ENCODE peak calls at places on chromosomes 11 and 22, in four cellular contexts. One of them, this sample, is unnamed.
A peak's percentile ranks its signal among the peaks of the same experiment; 100 is the strongest.

GRCh38 chr22:47631571-47632102 is 869.2 kb downstream of the TBC1D22A start:
- DNase-seq in K562: peak; percentile 75
- DNase-seq in HL-60: no peak
- DNase-seq in GM12878: no peak
- DNase-seq in this sample: no peak

GRCh38 chr11:129703846-129704245 is 111.8 kb upstream of the TMEM45B start:
- DNase-seq in K562: peak; percentile 4
- DNase-seq in HL-60: no peak
- DNase-seq in GM12878: no peak
- DNase-seq in this sample: no peak

GRCh38 chr11:1005913-1006312 is 30.6 kb downstream of the MUC6 start:
- DNase-seq in K562: no peak
- DNase-seq in HL-60: no peak
- DNase-seq in GM12878: no peak
- DNase-seq in this sample: no peak

GRCh38 chr11:10908215-10908990 is 50.5 kb upstream of the ZBED5 start:
- DNase-seq in K562: no peak
- DNase-seq in HL-60: no peak
- DNase-seq in GM12878: no peak
- DNase-seq in this sample: no peak

GRCh38 chr11:64713031-64713780 is 9.8 kb downstream of the NRXN2 start:
- DNase-seq in K562: peak; percentile 27
- DNase-seq in HL-60: no peak
- DNase-seq in GM12878: no peak
- DNase-seq in this sample: no peak

GRCh38 chr22:50530280-50530856 is 556 bp upstream of the TYMP start:
- DNase-seq in K562: no peak
- DNase-seq in HL-60: peak; percentile 87
- DNase-seq in GM12878: no peak
- DNase-seq in this sample: peak; percentile 59

GRCh38 chr11:43830928-43831440 is 49.6 kb upstream of the ALKBH3 start:
- DNase-seq in K562: no peak
- DNase-seq in HL-60: no peak
- DNase-seq in GM12878: no peak
- DNase-seq in this sample: no peak

GRCh38 chr11:111414267-111414931 is 35.3 kb upstream of the POU2AF1 start:
- DNase-seq in K562: no peak
- DNase-seq in HL-60: no peak
- DNase-seq in GM12878: peak; percentile 95
- DNase-seq in this sample: no peak

GRCh38 chr11:74686792-74687191 is 44.4 kb downstream of the CHRDL2 start:
- DNase-seq in K562: no peak
- DNase-seq in HL-60: no peak
- DNase-seq in GM12878: no peak
- DNase-seq in this sample: no peak

GRCh38 chr11:68317147-68317785 is 4.9 kb downstream of the LRP5 start:
- DNase-seq in K562: no peak
- DNase-seq in HL-60: no peak
- DNase-seq in GM12878: no peak
- DNase-seq in this sample: no peak

GRCh38 chr11:33719587-33719986 is 16.6 kb downstream of the CD59 start:
- DNase-seq in K562: no peak
- DNase-seq in HL-60: no peak
- DNase-seq in GM12878: no peak
- DNase-seq in this sample: no peak

GRCh38 chr11:124817036-124817435 is 16.8 kb upstream of the MSANTD2 start:
- DNase-seq in K562: no peak
- DNase-seq in HL-60: no peak
- DNase-seq in GM12878: no peak
- DNase-seq in this sample: no peak

GRCh38 chr11:125020342-125020741 is 42.8 kb upstream of the SLC37A2 start:
- DNase-seq in K562: no peak
- DNase-seq in HL-60: no peak
- DNase-seq in GM12878: no peak
- DNase-seq in this sample: no peak

GRCh38 chr22:50530857-50531545 is 1.2 kb upstream of the TYMP start:
- DNase-seq in K562: no peak
- DNase-seq in HL-60: peak; percentile 86
- DNase-seq in GM12878: no peak
- DNase-seq in this sample: peak; percentile 69

DNA sequence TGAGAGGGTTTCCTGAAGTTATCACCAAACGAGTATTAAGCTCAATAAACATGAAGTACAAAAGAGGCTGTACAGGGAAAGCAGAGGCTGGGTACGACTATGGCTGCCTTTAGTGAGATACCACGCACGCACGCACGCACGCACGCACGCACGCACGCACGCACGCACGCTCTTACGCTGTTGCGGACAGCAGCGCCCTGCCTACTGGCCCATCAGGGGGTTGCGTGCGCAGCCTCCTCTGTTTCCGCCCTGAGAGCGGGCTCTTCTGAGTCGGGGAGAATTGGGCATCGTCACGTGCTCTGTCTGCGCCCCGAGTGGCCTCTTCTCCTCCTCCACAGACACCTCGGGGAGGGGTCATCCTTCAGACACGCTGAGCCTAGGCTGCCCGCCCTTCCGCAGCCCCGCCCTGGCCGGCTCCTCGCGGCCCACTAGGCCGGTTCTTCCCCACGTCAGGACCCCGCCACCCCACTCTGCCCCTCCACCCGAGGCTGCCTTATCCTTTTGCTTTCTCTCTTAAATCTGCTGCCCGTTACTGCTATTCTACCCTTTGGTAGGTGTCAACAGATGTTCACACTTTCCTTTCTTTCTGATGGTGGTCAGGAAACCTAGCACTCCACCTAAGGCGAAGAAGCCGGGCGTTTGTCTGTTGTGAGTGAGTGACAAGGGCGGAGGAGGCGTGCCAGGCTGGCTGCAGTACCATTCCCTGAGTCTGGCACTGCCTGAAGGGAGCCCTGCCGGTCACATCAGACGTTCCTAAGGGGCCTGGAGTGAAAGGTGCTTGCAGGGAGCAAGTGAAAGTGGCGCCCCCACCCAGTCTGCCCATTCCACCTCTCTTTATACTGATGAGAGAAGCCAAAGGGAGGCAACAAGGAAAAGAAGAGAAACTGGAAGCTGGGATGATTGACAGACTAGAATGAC is 300.4 kb upstream of the B3GAT1 start:
- DNase-seq in K562: peak; percentile 57
- DNase-seq in HL-60: no peak
- DNase-seq in GM12878: no peak
- DNase-seq in this sample: no peak
- TF ChIP-seq SPI1 in K562: no peak
- TF ChIP-seq SPI1 in HL-60: no peak
- TF ChIP-seq SPI1 in GM12878: no peak
- TF ChIP-seq SPI1 in this sample: no peak

DNA sequence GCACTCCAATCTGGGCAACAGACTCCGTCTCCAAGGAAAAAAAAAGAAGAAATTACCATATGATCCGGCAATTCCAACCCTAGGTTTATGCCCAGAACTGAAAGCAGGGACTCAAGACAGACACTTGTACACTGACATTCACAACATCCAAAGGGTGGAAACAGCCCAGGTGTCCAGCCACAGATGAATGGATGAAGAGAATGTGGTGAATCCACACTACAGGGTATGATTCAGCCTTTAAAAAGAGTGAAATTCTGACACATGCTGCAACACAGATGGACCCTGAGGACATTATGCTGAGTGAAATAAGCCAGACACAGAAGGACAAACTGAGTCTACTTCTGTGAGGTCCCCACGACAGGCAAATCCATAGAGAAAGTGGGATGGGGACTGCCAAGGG is 43.9 kb downstream of the SGSM3 start:
- DNase-seq in K562: no peak
- DNase-seq in HL-60: no peak
- DNase-seq in GM12878: no peak
- DNase-seq in this sample: no peak
- TF ChIP-seq SPI1 in K562: no peak
- TF ChIP-seq SPI1 in HL-60: no peak
- TF ChIP-seq SPI1 in GM12878: no peak
- TF ChIP-seq SPI1 in this sample: no peak

GRCh38 chr11:72227316-72228228 is 3.0 kb downstream of the INPPL1 start:
- DNase-seq in K562: no peak
- DNase-seq in HL-60: no peak
- DNase-seq in GM12878: no peak
- DNase-seq in this sample: no peak

GRCh38 chr11:72229336-72229924 is 4.9 kb downstream of the INPPL1 start:
- DNase-seq in K562: no peak
- DNase-seq in HL-60: no peak
- DNase-seq in GM12878: no peak
- DNase-seq in this sample: no peak

GRCh38 chr11:72226701-72227100 is 2.1 kb downstream of the INPPL1 start:
- DNase-seq in K562: no peak
- DNase-seq in HL-60: no peak
- DNase-seq in GM12878: no peak
- DNase-seq in this sample: no peak

GRCh38 chr11:72228844-72229231 is 4.3 kb downstream of the INPPL1 start:
- DNase-seq in K562: no peak
- DNase-seq in HL-60: no peak
- DNase-seq in GM12878: no peak
- DNase-seq in this sample: no peak

GRCh38 chr11:72228229-72228843 is 3.8 kb downstream of the INPPL1 start:
- DNase-seq in K562: no peak
- DNase-seq in HL-60: no peak
- DNase-seq in GM12878: no peak
- DNase-seq in this sample: no peak
- TF ChIP-seq SPI1 in K562: no peak
- TF ChIP-seq SPI1 in HL-60: no peak
- TF ChIP-seq SPI1 in GM12878: no peak
- TF ChIP-seq SPI1 in this sample: no peak

DNA sequence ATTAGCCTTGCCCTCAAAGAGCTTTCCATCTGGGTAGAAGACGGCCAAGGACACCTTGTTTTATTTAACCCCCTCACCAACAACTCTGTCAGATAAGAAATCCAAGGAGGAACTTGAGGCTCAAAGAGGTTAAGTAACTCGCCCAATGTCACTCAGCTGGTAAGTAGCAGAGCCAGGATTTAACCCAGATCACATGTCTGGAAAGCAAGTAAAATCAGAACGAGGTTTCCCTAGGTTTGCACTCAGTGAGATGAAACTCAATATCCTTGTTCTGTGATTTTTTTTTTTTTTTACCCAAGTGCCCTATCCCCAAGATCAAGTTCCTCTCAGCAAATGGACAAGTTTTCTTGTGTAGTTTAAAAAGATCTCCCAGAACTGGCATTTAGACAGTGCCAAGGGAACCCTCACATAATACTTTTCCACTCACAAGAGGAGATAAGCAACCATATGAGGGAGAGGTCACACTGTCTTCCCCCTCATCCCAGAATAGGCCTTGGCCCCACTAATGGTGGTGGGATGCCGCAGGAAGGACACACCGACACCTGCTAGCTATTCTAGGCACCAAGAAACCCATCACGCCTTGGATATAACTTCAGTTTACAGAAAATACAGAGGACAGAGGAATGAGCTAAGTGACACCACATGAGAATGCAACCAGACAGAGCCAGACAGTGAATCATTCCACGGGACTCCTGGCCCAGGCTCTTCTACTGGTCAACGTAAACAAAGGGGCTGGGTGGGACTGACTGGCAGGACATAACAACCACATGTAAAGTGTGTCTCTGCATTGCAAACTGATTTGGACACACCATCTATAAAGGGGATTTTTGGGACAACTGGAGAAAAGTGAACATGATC is 8.6 kb upstream of the ARAP1 start:
- DNase-seq in K562: no peak
- DNase-seq in HL-60: no peak
- DNase-seq in GM12878: no peak
- DNase-seq in this sample: no peak
- TF ChIP-seq SPI1 in K562: no peak
- TF ChIP-seq SPI1 in HL-60: no peak
- TF ChIP-seq SPI1 in GM12878: no peak
- TF ChIP-seq SPI1 in this sample: no peak

DNA sequence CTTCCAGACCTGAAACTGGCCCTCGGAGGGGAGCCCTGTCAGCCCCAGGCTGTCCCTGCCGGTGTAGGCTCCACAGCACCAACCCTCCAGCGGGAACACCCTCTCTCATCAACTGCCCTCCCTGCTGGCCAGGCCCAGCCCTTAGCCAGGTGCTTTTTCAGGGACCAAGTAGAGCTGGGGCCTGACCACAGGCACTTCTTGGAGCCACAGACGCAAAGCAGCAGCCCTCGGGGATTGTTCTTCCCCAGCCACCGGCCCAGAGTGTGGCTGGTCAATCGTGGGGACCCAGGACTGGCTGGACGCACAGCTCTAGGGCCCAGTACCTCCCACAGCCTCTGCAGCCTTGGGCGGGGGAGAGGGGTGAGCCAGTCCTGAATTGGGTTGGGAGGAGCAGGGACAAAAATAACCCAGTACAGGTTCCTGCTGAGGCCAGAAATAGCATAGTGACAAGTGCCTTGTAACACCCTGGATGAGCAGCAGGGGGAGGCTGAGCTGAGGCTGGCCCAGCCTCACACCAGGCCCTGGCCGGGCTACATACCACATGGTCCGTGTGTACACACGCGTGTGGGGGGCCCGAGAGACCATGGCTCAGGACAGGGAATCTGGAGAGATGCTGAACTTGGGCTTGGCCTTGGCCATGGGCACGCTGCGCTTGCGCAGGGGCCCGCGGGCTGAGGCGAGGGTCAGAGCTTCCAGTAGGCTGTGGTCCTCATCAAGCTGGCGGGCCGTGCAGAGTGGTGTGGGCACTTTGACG is 2.0 kb downstream of the KCNJ11 start:
- DNase-seq in K562: peak; percentile 69
- DNase-seq in HL-60: peak; percentile 49
- DNase-seq in GM12878: no peak
- DNase-seq in this sample: peak; percentile 49
- TF ChIP-seq SPI1 in K562: no peak
- TF ChIP-seq SPI1 in HL-60: no peak
- TF ChIP-seq SPI1 in GM12878: no peak
- TF ChIP-seq SPI1 in this sample: no peak

GRCh38 chr22:28992565-28993326 is 68.9 kb downstream of the C22orf31 start:
- DNase-seq in K562: no peak
- DNase-seq in HL-60: no peak
- DNase-seq in GM12878: no peak
- DNase-seq in this sample: no peak
- TF ChIP-seq SPI1 in K562: no peak
- TF ChIP-seq SPI1 in HL-60: no peak
- TF ChIP-seq SPI1 in GM12878: no peak
- TF ChIP-seq SPI1 in this sample: no peak

DNA sequence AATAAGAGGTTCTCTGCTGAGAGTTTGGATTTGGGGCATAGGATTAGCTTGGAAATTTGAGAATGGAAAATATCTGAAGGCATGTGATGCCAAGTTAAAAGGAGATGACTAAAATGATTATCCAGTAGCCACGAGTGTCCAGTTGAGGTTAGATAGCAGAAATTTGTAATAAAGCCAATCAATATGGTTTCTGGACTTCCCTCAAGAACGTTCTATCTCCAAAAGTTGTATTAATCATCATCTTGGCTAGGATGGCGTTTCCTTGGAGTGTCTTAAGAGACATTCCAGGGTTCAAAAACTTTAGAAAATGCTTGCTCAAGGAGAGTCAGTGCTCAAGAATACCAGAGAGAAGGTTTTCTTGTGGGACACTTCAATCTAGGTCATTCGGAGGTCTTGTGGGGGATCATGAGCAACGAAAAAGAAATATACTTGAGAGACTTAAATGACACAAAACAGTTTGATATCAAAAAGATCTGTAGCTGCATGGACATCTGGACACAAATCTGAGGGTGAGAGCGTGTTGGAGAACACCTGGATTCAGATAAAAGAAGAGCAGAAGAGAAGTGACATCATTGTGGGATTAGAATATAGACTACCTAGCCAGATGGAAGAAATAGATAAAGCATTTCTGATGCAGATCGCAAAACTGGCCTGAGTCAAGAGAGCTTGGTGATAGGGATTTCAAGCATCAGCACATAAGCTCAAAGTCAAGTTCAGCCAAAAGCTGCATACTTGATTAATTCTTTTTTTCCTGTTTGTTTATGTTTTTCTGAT is 97.7 kb downstream of the ARFGAP2 start:
- DNase-seq in K562: no peak
- DNase-seq in HL-60: no peak
- DNase-seq in GM12878: no peak
- DNase-seq in this sample: no peak
- TF ChIP-seq SPI1 in K562: no peak
- TF ChIP-seq SPI1 in HL-60: no peak
- TF ChIP-seq SPI1 in GM12878: no peak
- TF ChIP-seq SPI1 in this sample: no peak